ENCODE peak calls at places on chromosome 20, in seven cellular contexts. L, Q, D, P, C, T and E are unnamed samples.
A peak's percentile ranks its signal among the peaks of the same experiment; 100 is the strongest.

GRCh38 chr20:63093966-63094766 is 87.4 kb upstream of the BHLHE23 start:
- DNase-seq in D (peak; percentile 31), P (no peak), L (peak; percentile 12), C (no peak), Q (no peak), T (no peak), E (no peak)

GRCh38 chr20:19901226-19901625 is 115.9 kb upstream of the NAA20 start:
- DNase-seq in D (no peak), Q (no peak), C (no peak), T (no peak), L (no peak), P (no peak), E (no peak)

GRCh38 chr20:39468703-39469102 is 506.6 kb downstream of the DHX35 start:
- DNase-seq in C (no peak), P (no peak), Q (no peak), L (peak; percentile 30), T (no peak), D (no peak), E (no peak)

GRCh38 chr20:59664389-59665055 is 60.2 kb downstream of the PHACTR3 start:
- DNase-seq in D (no peak), P (no peak), L (no peak), T (no peak), C (no peak), Q (no peak), E (no peak)

GRCh38 chr20:62987114-62987513 is 19.6 kb downstream of the BHLHE23 start:
- DNase-seq in D (no peak), C (no peak), Q (no peak), T (no peak), L (no peak), P (no peak), E (no peak)

GRCh38 chr20:34791289-34792020 is 34.0 kb downstream of the NCOA6 start:
- DNase-seq in Q (no peak), P (peak; percentile 75), L (no peak), T (no peak), C (peak; percentile 75), D (no peak), E (no peak)

GRCh38 chr20:22566876-22567658 is 17.3 kb downstream of the FOXA2 start:
- DNase-seq in Q (no peak), T (no peak), L (no peak), C (no peak), P (no peak), D (no peak), E (no peak)

GRCh38 chr20:32920530-32921298 is 62.0 kb downstream of the EFCAB8 start:
- DNase-seq in D (no peak), Q (no peak), P (no peak), L (no peak), C (no peak), T (no peak), E (no peak)

GRCh38 chr20:63696628-63697356 is at the start of gene TNFRSF6B:
- DNase-seq in Q (no peak), D (peak; percentile 65), L (no peak), P (no peak), C (no peak), T (no peak), E (no peak)

GRCh38 chr20:15154070-15154469 is 816.7 kb upstream of the FLRT3 start:
- DNase-seq in P (no peak), C (no peak), L (no peak), T (no peak), D (no peak), Q (no peak), E (no peak)

GRCh38 chr20:62485062-62485700 is 9.4 kb upstream of the GATA5 start:
- DNase-seq in C (peak; percentile 48), Q (no peak), P (no peak), L (peak; percentile 71), D (no peak), T (no peak), E (no peak)

GRCh38 chr20:14055127-14055742 is 59.9 kb downstream of the MACROD2 start:
- DNase-seq in P (peak; percentile 75), T (no peak), Q (peak; percentile 75), D (no peak), C (peak; percentile 87), L (peak; percentile 39), E (peak; percentile 29)

GRCh38 chr20:46209930-46210671 is 92.0 kb downstream of the CD40 start:
- DNase-seq in C (no peak), L (peak; percentile 52), D (no peak), Q (no peak), P (no peak), T (no peak), E (no peak)

GRCh38 chr20:9989066-9989724 is 45.6 kb upstream of the ANKEF1 start:
- DNase-seq in P (peak; percentile 82), D (no peak), L (no peak), Q (no peak), T (no peak), C (peak; percentile 88), E (no peak)

GRCh38 chr20:23078994-23079364 is 7.1 kb downstream of the CD93 start:
- DNase-seq in Q (peak; percentile 12), L (no peak), D (no peak), T (no peak), C (no peak), P (no peak), E (no peak)

GRCh38 chr20:46132705-46133120 is 14.6 kb downstream of the CD40 start:
- DNase-seq in P (peak; percentile 41), Q (peak; percentile 76), T (peak; percentile 52), L (peak; percentile 83), D (peak; percentile 82), C (peak; percentile 69), E (peak; percentile 77)

GRCh38 chr20:44802702-44803101 is 7.6 kb downstream of the RIMS4 start:
- DNase-seq in D (no peak), Q (no peak), L (no peak), C (no peak), T (no peak), P (no peak), E (no peak)

GRCh38 chr20:44796758-44797457 is 13.4 kb downstream of the RIMS4 start:
- DNase-seq in T (no peak), Q (no peak), P (no peak), L (no peak), C (no peak), D (no peak), E (no peak)

GRCh38 chr20:44803383-44803941 is 6.9 kb downstream of the RIMS4 start:
- DNase-seq in P (no peak), C (no peak), L (no peak), Q (no peak), T (no peak), D (no peak), E (no peak)

GRCh38 chr20:44799691-44800090 is 10.7 kb downstream of the RIMS4 start:
- DNase-seq in Q (no peak), C (no peak), D (no peak), L (no peak), P (no peak), T (no peak), E (no peak)

GRCh38 chr20:44800398-44801046 is 9.8 kb downstream of the RIMS4 start:
- DNase-seq in P (no peak), T (no peak), L (no peak), C (no peak), Q (no peak), D (no peak), E (no peak)
- TF ChIP-seq CTCF in P (peak; percentile 22), T (no peak), L (no peak), C (peak; percentile 41), Q (peak; percentile 21), D (no peak), E (no peak)

GRCh38 chr20:56995157-56995556 is 271.3 kb downstream of the BMP7 start:
- DNase-seq in C (no peak), Q (no peak), T (no peak), L (no peak), D (no peak), P (no peak), E (no peak)

GRCh38 chr20:56996533-56996932 is 269.9 kb downstream of the BMP7 start:
- DNase-seq in L (no peak), Q (no peak), C (no peak), T (no peak), D (no peak), P (no peak), E (no peak)

GRCh38 chr20:56994006-56994405 is 272.4 kb downstream of the BMP7 start:
- DNase-seq in L (no peak), D (no peak), Q (no peak), P (no peak), C (no peak), T (no peak), E (no peak)

GRCh38 chr20:56993020-56993419 is 273.4 kb downstream of the BMP7 start:
- DNase-seq in D (no peak), T (no peak), C (no peak), L (no peak), P (no peak), Q (no peak), E (no peak)

GRCh38 chr20:56995635-56996075 is 270.8 kb downstream of the BMP7 start:
- DNase-seq in P (no peak), Q (peak; percentile 12), L (no peak), C (peak; percentile 41), T (no peak), D (no peak), E (peak; percentile 60)
- TF ChIP-seq CTCF in P (peak; percentile 69), Q (peak; percentile 56), L (peak; percentile 24), C (peak; percentile 74), T (no peak), D (peak; percentile 38), E (peak; percentile 56)

DNA sequence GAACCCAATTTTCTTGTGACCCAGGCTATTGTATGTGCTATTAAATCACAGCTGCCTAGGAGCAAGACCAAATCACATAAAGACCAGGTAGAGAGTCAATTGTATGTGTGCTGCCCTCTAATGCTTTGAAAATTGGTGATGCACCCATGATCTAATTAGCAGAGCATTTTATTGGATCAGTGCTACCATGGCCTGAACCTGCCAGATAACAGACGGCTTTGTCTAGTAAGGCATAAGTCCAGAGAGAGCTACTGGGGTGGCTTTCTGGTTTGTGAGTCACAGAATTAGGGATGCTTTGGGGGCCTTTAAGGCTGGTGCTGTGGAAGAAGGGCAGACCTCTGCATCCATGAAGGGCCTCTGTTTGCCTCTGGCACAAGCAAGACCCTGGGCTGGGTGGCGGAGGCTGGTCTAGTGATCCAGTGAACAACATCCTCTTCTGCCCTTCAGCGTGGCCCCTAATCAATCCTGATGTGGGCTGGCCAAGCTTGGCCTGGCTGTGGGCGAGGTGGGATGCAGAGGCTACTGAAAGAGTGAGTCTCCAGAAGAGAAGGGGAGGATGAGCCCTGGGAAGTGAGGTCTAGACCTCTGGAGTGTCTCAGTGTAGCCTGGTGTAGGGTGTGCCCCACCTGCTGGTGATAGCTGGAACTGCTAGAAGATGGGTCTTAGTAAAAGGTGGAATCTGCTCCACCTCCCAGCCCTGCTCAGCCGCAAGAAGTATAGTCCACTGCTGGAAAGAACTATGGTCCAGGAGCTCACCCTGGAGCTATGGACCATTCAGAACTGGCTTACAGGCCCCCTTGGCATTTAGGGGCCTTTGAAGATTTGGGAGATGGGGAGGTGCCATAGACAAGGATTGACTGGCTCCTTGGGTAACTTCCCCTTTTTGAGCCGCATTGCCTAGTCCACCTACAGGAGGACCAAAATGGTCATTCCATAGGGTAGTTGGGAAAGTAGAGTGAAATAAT is 36.7 kb upstream of the AAR2 start:
- DNase-seq in Q (peak; percentile 80), C (peak; percentile 90), P (peak; percentile 73), L (peak; percentile 96), T (peak; percentile 70), D (peak; percentile 74), E (peak; percentile 81)
- TF ChIP-seq CTCF in Q (peak; percentile 98), C (peak; percentile 93), P (peak; percentile 95), L (peak; percentile 91), T (peak; percentile 89), D (peak; percentile 96), E (peak; percentile 90)

DNA sequence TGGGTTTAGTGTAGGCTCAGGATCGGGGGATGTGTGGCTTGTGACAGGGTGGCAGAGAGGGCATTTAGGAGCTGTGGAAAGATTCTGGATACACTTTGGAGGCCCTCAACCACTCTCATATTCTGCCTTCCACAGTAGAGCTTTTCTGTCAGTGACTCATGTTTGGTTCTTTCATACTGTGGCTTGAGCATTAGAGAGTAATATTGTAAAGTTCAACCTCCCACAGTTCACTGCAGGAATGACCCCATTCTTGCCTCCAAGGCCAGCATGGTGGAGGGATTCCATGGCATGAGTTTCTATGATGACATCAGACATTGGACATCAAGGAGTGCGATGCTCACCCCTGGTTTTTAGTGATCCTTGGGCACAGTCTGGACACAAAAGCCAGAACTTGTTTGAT is 50.9 kb downstream of the DTD1 start:
- DNase-seq in L (no peak), T (no peak), D (no peak), Q (no peak), C (peak; percentile 38), P (peak; percentile 65), E (no peak)
- TF ChIP-seq CTCF in L (no peak), T (no peak), D (no peak), Q (no peak), C (no peak), P (no peak), E (no peak)